ENCODE peak calls at places on chromosomes 6 and 20, in seven cellular contexts. P, S, G, A, L, U and V are unnamed samples.

GRCh38 chr6:135144678-135145508 is 36.2 kb upstream of the MYB start:
- DNase-seq in A (no peak), S (peak; percentile 62), G (no peak), L (peak; percentile 32), U (no peak), P (peak; percentile 9), V (no peak)

GRCh38 chr6:120363429-120363828 is 970.9 kb downstream of the TBC1D32 start:
- DNase-seq in L (no peak), G (no peak), P (no peak), U (no peak), S (no peak), A (no peak), V (peak; percentile 15)

GRCh38 chr20:9838378-9839295 is at the start of gene PAK5:
- DNase-seq in G (no peak), S (no peak), U (no peak), P (no peak), L (no peak), A (peak; percentile 68), V (peak; percentile 96)

GRCh38 chr20:53845980-53846379 is 224.4 kb downstream of the BCAS1 start:
- DNase-seq in G (no peak), A (no peak), U (no peak), P (no peak), L (no peak), S (no peak), V (no peak)

GRCh38 chr6:31114540-31114876 is at the start of gene PSORS1C1:
- DNase-seq in L (peak; percentile 91), U (peak; percentile 80), G (no peak), P (peak; percentile 97), A (peak; percentile 76), S (no peak), V (no peak)

GRCh38 chr6:151288711-151289398 is 49.1 kb downstream of the AKAP12 start:
- DNase-seq in L (no peak), A (no peak), U (no peak), S (no peak), G (no peak), P (no peak), V (no peak)

GRCh38 chr20:56072165-56072564 is 66.8 kb upstream of the CBLN4 start:
- DNase-seq in P (no peak), U (no peak), G (no peak), A (no peak), S (no peak), L (no peak), V (no peak)

GRCh38 chr6:36599791-36600209 is 5.6 kb downstream of the SRSF3 start:
- DNase-seq in L (peak; percentile 36), P (peak; percentile 54), G (no peak), S (no peak), A (no peak), U (no peak), V (peak; percentile 58)

GRCh38 chr6:114281496-114281895 is 61.3 kb downstream of the HS3ST5 start:
- DNase-seq in A (no peak), P (no peak), L (no peak), S (no peak), G (no peak), U (no peak), V (no peak)

GRCh38 chr6:95352064-95352463 is 225.3 kb upstream of the MANEA start:
- DNase-seq in L (no peak), P (no peak), U (no peak), G (no peak), A (no peak), S (no peak), V (no peak)
- TF ChIP-seq CTCF in L (no peak), P (no peak), U (no peak), G (no peak), A (no peak), S (no peak), V (no peak)

GRCh38 chr20:52209154-52209571 is 17.6 kb upstream of the ZFP64 start:
- DNase-seq in U (no peak), G (no peak), P (no peak), L (no peak), A (no peak), S (no peak), V (no peak)

GRCh38 chr20:52212943-52213342 is 21.4 kb upstream of the ZFP64 start:
- DNase-seq in U (no peak), P (no peak), L (no peak), G (no peak), A (no peak), S (no peak), V (no peak)

GRCh38 chr20:52207020-52207810 is 15.6 kb upstream of the ZFP64 start:
- DNase-seq in A (no peak), S (no peak), L (no peak), G (no peak), U (no peak), P (no peak), V (no peak)

GRCh38 chr20:52210037-52210990 is 18.7 kb upstream of the ZFP64 start:
- DNase-seq in L (no peak), G (no peak), S (no peak), A (no peak), U (no peak), P (no peak), V (no peak)
- TF ChIP-seq CTCF in L (no peak), G (no peak), S (no peak), A (no peak), U (no peak), P (no peak), V (no peak)

DNA sequence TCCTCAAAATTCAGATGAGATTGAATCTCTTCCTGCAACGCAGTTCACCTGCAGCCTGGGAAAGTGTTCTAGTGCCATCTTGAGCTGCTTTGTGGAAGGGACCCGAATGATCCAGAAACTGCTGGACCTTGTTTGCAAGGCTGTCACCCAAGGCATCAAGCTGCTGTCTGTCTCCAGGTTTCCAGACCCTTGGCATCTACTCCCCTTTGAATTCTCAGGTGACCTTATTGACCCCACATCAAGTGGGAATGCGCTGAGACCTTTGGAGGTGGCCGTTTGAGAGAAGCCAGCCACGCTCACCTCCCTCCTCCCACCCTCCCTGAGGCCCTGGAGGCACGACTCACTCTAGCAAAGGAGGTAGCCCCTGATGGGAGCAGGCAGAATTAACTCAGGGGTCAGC is 112.5 kb downstream of the EDN3 start:
- DNase-seq in L (no peak), S (no peak), P (no peak), A (no peak), U (no peak), G (no peak), V (no peak)
- TF ChIP-seq CTCF in L (no peak), S (no peak), P (no peak), A (no peak), U (no peak), G (no peak), V (no peak)

GRCh38 chr20:34875657-34876160 is 703 bp upstream of the ACSS2 start:
- DNase-seq in G (no peak), L (no peak), A (no peak), S (no peak), P (no peak), U (no peak), V (no peak)
- TF ChIP-seq CTCF in G (peak; percentile 41), L (peak; percentile 47), A (no peak), S (no peak), P (peak; percentile 66), U (peak; percentile 5), V (no peak)

GRCh38 chr6:164109770-164110140 is 695.2 kb downstream of the QKI start:
- DNase-seq in G (no peak), P (no peak), S (no peak), U (no peak), L (no peak), A (no peak), V (no peak)
- TF ChIP-seq CTCF in G (peak; percentile 53), P (peak; percentile 45), S (peak; percentile 18), U (no peak), L (peak; percentile 63), A (peak; percentile 2), V (peak; percentile 65)

GRCh38 chr6:159463440-159463839 is 229.6 kb downstream of the SOD2 start:
- DNase-seq in U (no peak), S (peak; percentile 34), A (no peak), P (no peak), G (no peak), L (no peak), V (no peak)
- TF ChIP-seq CTCF in U (no peak), S (peak; percentile 26), A (no peak), P (no peak), G (no peak), L (peak; percentile 64), V (peak; percentile 12)

GRCh38 chr6:29976588-29977424 is 34.5 kb downstream of the HLA-A start:
- DNase-seq in A (peak; percentile 84), S (peak; percentile 80), L (peak; percentile 71), U (no peak), P (peak; percentile 55), G (no peak), V (peak; percentile 74)
- TF ChIP-seq CTCF in A (no peak), S (peak; percentile 24), L (peak; percentile 38), U (peak; percentile 45), P (peak; percentile 63), G (peak; percentile 26), V (no peak)